ENCODE peak calls at places on chromosomes 4 and X, in six cellular contexts. One of them, this sample, is unnamed.

GRCh38 chr4:24557036-24558022 is 27.0 kb downstream of the DHX15 start:
- DNase-seq in choroid plexus epithelial cell: peak
- DNase-seq in Peyer's patch: no peak
- DNase-seq in uterus: no peak
- DNase-seq in left lung: no peak
- DNase-seq in thoracic aorta: no peak
- DNase-seq in this sample: peak

GRCh38 chr4:1604706-1605205 is 79.4 kb downstream of the FAM53A start:
- DNase-seq in uterus: no peak
- DNase-seq in Peyer's patch: no peak
- DNase-seq in thoracic aorta: no peak
- DNase-seq in left lung: peak
- DNase-seq in choroid plexus epithelial cell: no peak
- DNase-seq in this sample: no peak

GRCh38 chr4:83074086-83074704 is 39.2 kb downstream of the COPS4 start:
- DNase-seq in choroid plexus epithelial cell: peak
- DNase-seq in uterus: no peak
- DNase-seq in left lung: no peak
- DNase-seq in thoracic aorta: no peak
- DNase-seq in Peyer's patch: peak
- DNase-seq in this sample: peak

GRCh38 chr4:79823148-79823763 is 249.8 kb downstream of the ANTXR2 start:
- DNase-seq in uterus: peak
- DNase-seq in thoracic aorta: no peak
- DNase-seq in Peyer's patch: no peak
- DNase-seq in left lung: no peak
- DNase-seq in choroid plexus epithelial cell: peak
- DNase-seq in this sample: peak

GRCh38 chrX:19514791-19515614 is at the start of gene MAP3K15:
- DNase-seq in thoracic aorta: no peak
- DNase-seq in left lung: peak
- DNase-seq in uterus: no peak
- DNase-seq in Peyer's patch: no peak
- DNase-seq in choroid plexus epithelial cell: no peak
- DNase-seq in this sample: peak

GRCh38 chrX:10245901-10246696 is 89.3 kb downstream of the CLCN4 start:
- DNase-seq in left lung: no peak
- DNase-seq in uterus: no peak
- DNase-seq in thoracic aorta: no peak
- DNase-seq in choroid plexus epithelial cell: no peak
- DNase-seq in Peyer's patch: no peak
- DNase-seq in this sample: no peak

GRCh38 chr4:77927991-77928925 is 65.6 kb downstream of the MRPL1 start:
- DNase-seq in thoracic aorta: no peak
- DNase-seq in left lung: no peak
- DNase-seq in Peyer's patch: no peak
- DNase-seq in choroid plexus epithelial cell: peak
- DNase-seq in uterus: no peak
- DNase-seq in this sample: peak

GRCh38 chr4:3335982-3336381 is 43.2 kb downstream of the RGS12 start:
- DNase-seq in left lung: peak
- DNase-seq in thoracic aorta: no peak
- DNase-seq in uterus: no peak
- DNase-seq in choroid plexus epithelial cell: no peak
- DNase-seq in Peyer's patch: no peak
- DNase-seq in this sample: no peak

GRCh38 chr4:184684491-184685189 is 35.1 kb downstream of the PRIMPOL start:
- DNase-seq in choroid plexus epithelial cell: peak
- DNase-seq in left lung: no peak
- DNase-seq in Peyer's patch: no peak
- DNase-seq in thoracic aorta: no peak
- DNase-seq in uterus: no peak
- DNase-seq in this sample: peak

GRCh38 chr4:24063771-24064170 is 173.9 kb upstream of the PPARGC1A start:
- DNase-seq in Peyer's patch: no peak
- DNase-seq in left lung: no peak
- DNase-seq in uterus: no peak
- DNase-seq in choroid plexus epithelial cell: no peak
- DNase-seq in thoracic aorta: no peak
- DNase-seq in this sample: no peak

GRCh38 chr4:92447265-92447905 is 143.6 kb downstream of the GRID2 start:
- DNase-seq in thoracic aorta: no peak
- DNase-seq in Peyer's patch: no peak
- DNase-seq in left lung: no peak
- DNase-seq in uterus: no peak
- DNase-seq in choroid plexus epithelial cell: no peak
- DNase-seq in this sample: no peak

GRCh38 chr4:97646997-97647396 is 496.3 kb downstream of the STPG2 start:
- DNase-seq in left lung: no peak
- DNase-seq in choroid plexus epithelial cell: peak
- DNase-seq in thoracic aorta: no peak
- DNase-seq in uterus: no peak
- DNase-seq in Peyer's patch: no peak
- DNase-seq in this sample: peak

GRCh38 chrX:1261285-1261684 is 7.3 kb upstream of the CSF2RA start:
- DNase-seq in uterus: no peak
- DNase-seq in Peyer's patch: no peak
- DNase-seq in left lung: peak
- DNase-seq in choroid plexus epithelial cell: no peak
- DNase-seq in thoracic aorta: no peak
- DNase-seq in this sample: no peak

GRCh38 chr4:81459233-81459632 is 12.5 kb downstream of the RASGEF1B start:
- DNase-seq in Peyer's patch: no peak
- DNase-seq in thoracic aorta: no peak
- DNase-seq in left lung: no peak
- DNase-seq in choroid plexus epithelial cell: no peak
- DNase-seq in uterus: no peak
- DNase-seq in this sample: no peak

GRCh38 chr4:38948551-38948950 is 80.9 kb downstream of the FAM114A1 start:
- DNase-seq in uterus: peak
- DNase-seq in thoracic aorta: no peak
- DNase-seq in choroid plexus epithelial cell: peak
- DNase-seq in left lung: no peak
- DNase-seq in Peyer's patch: no peak
- DNase-seq in this sample: peak

GRCh38 chrX:6574762-6575161 is 39.8 kb upstream of the VCX3A start:
- DNase-seq in thoracic aorta: no peak
- DNase-seq in Peyer's patch: no peak
- DNase-seq in left lung: no peak
- DNase-seq in choroid plexus epithelial cell: no peak
- DNase-seq in uterus: no peak
- DNase-seq in this sample: no peak
- TF ChIP-seq CTCF in thoracic aorta: no peak
- TF ChIP-seq CTCF in Peyer's patch: peak
- TF ChIP-seq CTCF in left lung: no peak
- TF ChIP-seq CTCF in choroid plexus epithelial cell: no peak
- TF ChIP-seq CTCF in uterus: no peak
- TF ChIP-seq CTCF in this sample: no peak

GRCh38 chr4:176792348-176793059 is at the start of gene VEGFC:
- DNase-seq in choroid plexus epithelial cell: peak
- DNase-seq in thoracic aorta: no peak
- DNase-seq in left lung: peak
- DNase-seq in Peyer's patch: no peak
- DNase-seq in uterus: peak
- DNase-seq in this sample: peak

GRCh38 chr4:176794151-176794550 is 1.4 kb upstream of the VEGFC start:
- DNase-seq in choroid plexus epithelial cell: peak
- DNase-seq in thoracic aorta: no peak
- DNase-seq in uterus: no peak
- DNase-seq in left lung: no peak
- DNase-seq in Peyer's patch: no peak
- DNase-seq in this sample: peak

GRCh38 chr4:176794651-176795050 is 1.9 kb upstream of the VEGFC start:
- DNase-seq in choroid plexus epithelial cell: no peak
- DNase-seq in left lung: no peak
- DNase-seq in thoracic aorta: no peak
- DNase-seq in Peyer's patch: no peak
- DNase-seq in uterus: no peak
- DNase-seq in this sample: no peak

GRCh38 chr4:176791591-176792347 is 953 bp downstream of the VEGFC start:
- DNase-seq in uterus: peak
- DNase-seq in left lung: peak
- DNase-seq in Peyer's patch: no peak
- DNase-seq in thoracic aorta: no peak
- DNase-seq in choroid plexus epithelial cell: peak
- DNase-seq in this sample: peak

GRCh38 chr4:176793060-176793605 is 411 bp upstream of the VEGFC start:
- DNase-seq in thoracic aorta: no peak
- DNase-seq in uterus: no peak
- DNase-seq in left lung: peak
- DNase-seq in choroid plexus epithelial cell: no peak
- DNase-seq in Peyer's patch: no peak
- DNase-seq in this sample: no peak
- H3K4me3 ChIP-seq in thoracic aorta: peak
- H3K4me3 ChIP-seq in uterus: peak
- H3K4me3 ChIP-seq in left lung: peak
- H3K4me3 ChIP-seq in choroid plexus epithelial cell: peak
- H3K4me3 ChIP-seq in Peyer's patch: peak
- H3K4me3 ChIP-seq in this sample: peak

GRCh38 chr4:111330786-111331185 is 707.9 kb upstream of the PITX2 start:
- DNase-seq in thoracic aorta: no peak
- DNase-seq in Peyer's patch: no peak
- DNase-seq in choroid plexus epithelial cell: no peak
- DNase-seq in uterus: no peak
- DNase-seq in left lung: no peak
- DNase-seq in this sample: no peak
- TF ChIP-seq CTCF in thoracic aorta: no peak
- TF ChIP-seq CTCF in Peyer's patch: no peak
- TF ChIP-seq CTCF in choroid plexus epithelial cell: no peak
- TF ChIP-seq CTCF in uterus: no peak
- TF ChIP-seq CTCF in left lung: no peak
- TF ChIP-seq CTCF in this sample: no peak

GRCh38 chrX:11269996-11270395 is 23.2 kb upstream of the AMELX start:
- DNase-seq in thoracic aorta: no peak
- DNase-seq in Peyer's patch: no peak
- DNase-seq in uterus: no peak
- DNase-seq in choroid plexus epithelial cell: no peak
- DNase-seq in left lung: no peak
- DNase-seq in this sample: peak

GRCh38 chrX:11272863-11273262 is 20.4 kb upstream of the AMELX start:
- DNase-seq in thoracic aorta: no peak
- DNase-seq in left lung: no peak
- DNase-seq in choroid plexus epithelial cell: no peak
- DNase-seq in uterus: no peak
- DNase-seq in Peyer's patch: no peak
- DNase-seq in this sample: no peak

GRCh38 chrX:11272290-11272689 is 20.9 kb upstream of the AMELX start:
- DNase-seq in thoracic aorta: no peak
- DNase-seq in Peyer's patch: no peak
- DNase-seq in uterus: no peak
- DNase-seq in choroid plexus epithelial cell: no peak
- DNase-seq in left lung: no peak
- DNase-seq in this sample: no peak

GRCh38 chrX:11269006-11269405 is 24.2 kb upstream of the AMELX start:
- DNase-seq in uterus: no peak
- DNase-seq in choroid plexus epithelial cell: no peak
- DNase-seq in Peyer's patch: no peak
- DNase-seq in left lung: no peak
- DNase-seq in thoracic aorta: no peak
- DNase-seq in this sample: no peak

GRCh38 chrX:11273544-11273943 is 19.7 kb upstream of the AMELX start:
- DNase-seq in choroid plexus epithelial cell: no peak
- DNase-seq in left lung: no peak
- DNase-seq in thoracic aorta: no peak
- DNase-seq in Peyer's patch: no peak
- DNase-seq in uterus: no peak
- DNase-seq in this sample: no peak
- H3K4me3 ChIP-seq in choroid plexus epithelial cell: no peak
- H3K4me3 ChIP-seq in left lung: no peak
- H3K4me3 ChIP-seq in thoracic aorta: no peak
- H3K4me3 ChIP-seq in Peyer's patch: no peak
- H3K4me3 ChIP-seq in uterus: no peak
- H3K4me3 ChIP-seq in this sample: no peak

GRCh38 chr4:111937368-111937767 is 207.9 kb upstream of the FAM241A start:
- DNase-seq in thoracic aorta: no peak
- DNase-seq in choroid plexus epithelial cell: peak
- DNase-seq in Peyer's patch: no peak
- DNase-seq in left lung: no peak
- DNase-seq in uterus: no peak
- DNase-seq in this sample: peak
- TF ChIP-seq CTCF in thoracic aorta: no peak
- TF ChIP-seq CTCF in choroid plexus epithelial cell: peak
- TF ChIP-seq CTCF in Peyer's patch: no peak
- TF ChIP-seq CTCF in left lung: no peak
- TF ChIP-seq CTCF in uterus: no peak
- TF ChIP-seq CTCF in this sample: peak

DNA sequence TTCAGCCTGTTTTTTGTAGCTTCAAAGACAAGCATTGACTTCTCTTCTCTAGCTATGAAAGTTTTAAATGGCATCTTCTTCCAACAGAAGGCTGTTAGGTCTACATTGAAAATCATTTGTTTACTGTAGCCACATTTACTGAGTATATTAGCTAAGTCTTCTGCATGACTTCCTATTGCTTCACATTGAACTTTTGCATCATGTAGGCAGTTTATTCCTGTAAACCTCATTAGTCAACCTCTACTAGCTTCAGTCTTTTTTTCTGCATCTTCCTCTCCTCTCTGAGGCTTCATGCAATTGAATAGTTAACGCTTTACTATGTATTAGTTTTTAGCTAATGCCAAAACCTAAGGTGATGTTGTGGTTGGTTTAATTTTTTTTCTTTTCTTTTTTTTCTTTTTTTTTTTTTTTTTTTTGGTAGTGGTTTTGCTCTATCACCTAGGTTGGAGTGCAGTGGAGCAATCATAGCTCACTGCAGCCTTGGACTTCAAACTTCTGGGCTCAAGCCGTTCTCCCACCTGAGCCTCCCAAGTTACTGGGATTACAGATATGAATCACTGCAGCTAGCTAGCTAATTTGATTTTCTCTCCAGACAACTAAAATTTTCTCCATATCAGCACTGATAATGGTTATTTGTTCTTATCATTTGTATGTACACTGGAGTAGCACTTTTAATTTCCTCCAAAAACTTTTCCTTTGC is 3.4 kb downstream of the UGT2A3 start:
- DNase-seq in left lung: no peak
- DNase-seq in uterus: no peak
- DNase-seq in thoracic aorta: no peak
- DNase-seq in choroid plexus epithelial cell: no peak
- DNase-seq in Peyer's patch: no peak
- DNase-seq in this sample: no peak
- H3K4me3 ChIP-seq in left lung: no peak
- H3K4me3 ChIP-seq in uterus: no peak
- H3K4me3 ChIP-seq in thoracic aorta: no peak
- H3K4me3 ChIP-seq in choroid plexus epithelial cell: no peak
- H3K4me3 ChIP-seq in Peyer's patch: no peak
- H3K4me3 ChIP-seq in this sample: no peak

DNA sequence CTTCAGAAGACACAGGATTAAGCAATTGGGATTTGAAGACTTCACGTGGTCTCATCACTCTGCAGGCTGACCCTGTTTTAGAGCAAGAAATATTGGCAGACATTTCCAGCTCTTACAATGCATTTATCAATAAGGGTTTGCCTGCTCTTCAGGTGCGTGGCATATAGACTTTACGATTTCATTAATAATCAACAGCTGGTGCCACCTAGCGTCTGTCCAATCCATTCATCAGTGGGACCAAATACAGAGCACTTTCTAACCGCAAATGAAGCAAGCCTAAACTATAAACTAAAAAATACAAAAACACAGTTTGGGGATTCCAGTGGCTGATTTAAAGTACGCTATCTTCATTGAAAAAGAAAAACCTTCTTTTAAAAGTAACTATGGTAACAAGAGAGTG is 125.4 kb upstream of the DMD start:
- DNase-seq in uterus: no peak
- DNase-seq in thoracic aorta: no peak
- DNase-seq in choroid plexus epithelial cell: peak
- DNase-seq in left lung: no peak
- DNase-seq in Peyer's patch: no peak
- DNase-seq in this sample: peak
- TF ChIP-seq CTCF in uterus: peak
- TF ChIP-seq CTCF in thoracic aorta: peak
- TF ChIP-seq CTCF in choroid plexus epithelial cell: peak
- TF ChIP-seq CTCF in left lung: peak
- TF ChIP-seq CTCF in Peyer's patch: peak
- TF ChIP-seq CTCF in this sample: peak